ENCODE peak calls at places on chromosomes 16 and 17, in six cellular contexts. Y is body of pancreas, S is colonic mucosa, N is activated B cell treated with CpG ODN at 0.5 μM for 24 hours, O is lower lobe of right lung, I is neural crest cell. P is an unnamed sample.

GRCh38 chr17:27518750-27519521 is 62.7 kb downstream of the KSR1 start:
- DNase-seq in Y (no peak), S (no peak), N (no peak), O (no peak), I (no peak), P (no peak)

GRCh38 chr17:73952136-73952497 is 251.4 kb upstream of the RPL38 start:
- DNase-seq in Y (no peak), S (no peak), N (no peak), O (no peak), I (peak), P (no peak)

GRCh38 chr16:70018254-70018653 is 67.1 kb downstream of the CLEC18A start:
- DNase-seq in Y (peak), S (no peak), N (no peak), O (no peak), I (no peak), P (no peak)

GRCh38 chr16:53881371-53881770 is 177.4 kb downstream of the FTO start:
- DNase-seq in Y (no peak), S (no peak), N (no peak), O (no peak), I (no peak), P (no peak)

GRCh38 chr16:6177781-6178180 is 1080.2 kb upstream of the EEF2KMT start:
- DNase-seq in Y (no peak), S (no peak), N (no peak), O (no peak), I (no peak), P (no peak)

GRCh38 chr16:351804-352520 is 561 bp downstream of the AXIN1 start:
- DNase-seq in Y (peak), S (peak), N (no peak), O (peak), I (no peak), P (no peak)

GRCh38 chr17:62925267-62925836 is 40.7 kb upstream of the TANC2 start:
- DNase-seq in Y (no peak), S (no peak), N (no peak), O (no peak), I (no peak), P (no peak)

GRCh38 chr17:65553009-65553645 is 8.3 kb downstream of the AXIN2 start:
- DNase-seq in Y (no peak), S (no peak), N (no peak), O (no peak), I (no peak), P (no peak)

GRCh38 chr17:1787301-1787902 is 25.5 kb downstream of the SERPINF1 start:
- DNase-seq in Y (peak), S (peak), N (no peak), O (peak), I (no peak), P (no peak)

GRCh38 chr16:66740533-66740932 is 10.9 kb downstream of the DYNC1LI2 start:
- DNase-seq in Y (no peak), S (peak), N (no peak), O (no peak), I (no peak), P (no peak)

GRCh38 chr17:49193513-49194296 is 16.7 kb downstream of the GNGT2 start:
- DNase-seq in Y (peak), S (peak), N (peak), O (peak), I (peak), P (no peak)

GRCh38 chr16:87550510-87550961 is 51.8 kb upstream of the JPH3 start:
- DNase-seq in Y (peak), S (peak), N (peak), O (peak), I (peak), P (peak)

GRCh38 chr17:10821062-10821461 is 16.8 kb downstream of the PIRT start:
- DNase-seq in Y (no peak), S (no peak), N (no peak), O (no peak), I (no peak), P (no peak)

GRCh38 chr17:63702616-63703015 is 2.7 kb upstream of the LIMD2 start:
- DNase-seq in Y (no peak), S (no peak), N (no peak), O (no peak), I (no peak), P (no peak)

GRCh38 chr17:64780096-64781012 is 118.2 kb upstream of the SMURF2 start:
- DNase-seq in Y (peak), S (peak), N (peak), O (peak), I (no peak), P (peak)

GRCh38 chr16:61083711-61084110 is 952.5 kb downstream of the CDH8 start:
- DNase-seq in Y (no peak), S (no peak), N (no peak), O (no peak), I (no peak), P (no peak)
- TF ChIP-seq CTCF in Y (no peak), S (no peak), N (no peak), O (no peak), I (no peak), P (no peak)

GRCh38 chr17:39069114-39069756 is 82.2 kb downstream of the PLXDC1 start:
- DNase-seq in Y (peak), S (no peak), N (no peak), O (no peak), I (no peak), P (no peak)
- TF ChIP-seq CTCF in Y (peak), S (peak), N (no peak), O (peak), I (peak), P (peak)

GRCh38 chr17:40109471-40109824 is 9.1 kb upstream of the NR1D1 start:
- DNase-seq in Y (peak), S (no peak), N (no peak), O (no peak), I (no peak), P (no peak)
- TF ChIP-seq CTCF in Y (no peak), S (no peak), N (no peak), O (no peak), I (peak), P (no peak)

GRCh38 chr16:19170043-19170655 is 2.1 kb downstream of the SYT17 start:
- DNase-seq in Y (no peak), S (no peak), N (no peak), O (no peak), I (no peak), P (no peak)
- TF ChIP-seq CTCF in Y (no peak), S (no peak), N (no peak), O (no peak), I (no peak), P (no peak)

DNA sequence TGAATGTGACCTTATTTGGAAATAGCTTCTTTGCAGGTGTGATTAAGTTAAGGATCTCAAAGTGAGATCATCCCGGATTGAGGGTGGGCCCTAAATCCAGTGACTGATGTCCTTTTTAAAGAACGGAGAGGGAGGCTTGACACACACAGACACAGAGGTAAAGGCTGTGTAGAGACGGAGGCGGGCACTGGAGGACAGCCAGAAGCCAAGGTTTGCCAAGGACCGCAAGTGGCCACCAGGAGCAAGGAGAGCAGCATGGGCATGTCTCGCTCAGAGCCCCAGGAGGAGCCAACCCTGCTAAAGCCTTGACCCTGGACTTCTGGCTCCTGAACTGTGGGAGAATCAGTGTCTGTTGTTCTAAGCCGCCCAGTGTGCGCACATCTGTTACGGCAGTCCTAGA is 15.4 kb downstream of the CNGB1 start:
- DNase-seq in Y (peak), S (no peak), N (no peak), O (peak), I (no peak), P (no peak)
- TF ChIP-seq CTCF in Y (peak), S (no peak), N (no peak), O (peak), I (no peak), P (no peak)

GRCh38 chr17:57121308-57122042 is 36.4 kb downstream of the AKAP1 start:
- DNase-seq in Y (peak), S (no peak), N (no peak), O (no peak), I (peak), P (peak)
- TF ChIP-seq CTCF in Y (peak), S (peak), N (no peak), O (peak), I (peak), P (peak)

GRCh38 chr16:31451201-31451600 is 8.1 kb upstream of the ARMC5 start:
- DNase-seq in Y (no peak), S (no peak), N (no peak), O (no peak), I (no peak), P (no peak)
- TF ChIP-seq CTCF in Y (no peak), S (no peak), N (no peak), O (no peak), I (no peak), P (no peak)

P was measured in progenitor cell of endocrine pancreas.